ENCODE peak calls at places on chromosomes 1 and 21, in five cellular contexts. E, V, K, J and P are unnamed samples.

GRCh38 chr1:19390901-19391595 is 78.9 kb downstream of the SLC66A1 start:
- DNase-seq in V (peak), J (peak), K (peak), E (no peak), P (peak)

GRCh38 chr1:36447450-36447849 is 2.8 kb downstream of the OSCP1 start:
- DNase-seq in V (no peak), K (no peak), J (no peak), E (no peak), P (no peak)

GRCh38 chr1:160607051-160608032 is 28.0 kb upstream of the CD84 start:
- DNase-seq in E (peak), K (no peak), J (peak), V (peak), P (peak)

GRCh38 chr1:7373251-7373650 is 397.8 kb upstream of the VAMP3 start:
- DNase-seq in J (no peak), K (no peak), V (no peak), E (no peak), P (no peak)

GRCh38 chr21:31030367-31031106 is 7.7 kb downstream of the KRTAP19-8 start:
- DNase-seq in V (no peak), K (no peak), E (no peak), J (peak), P (no peak)

GRCh38 chr1:172146149-172146850 is 274.2 kb upstream of the C1orf105 start:
- DNase-seq in K (no peak), V (no peak), E (no peak), J (peak), P (peak)

GRCh38 chr1:156486421-156487344 is 13.9 kb downstream of the MEF2D start:
- DNase-seq in K (no peak), E (no peak), V (no peak), J (no peak), P (no peak)

GRCh38 chr21:46253610-46254124 is 25.1 kb upstream of the LSS start:
- DNase-seq in J (peak), E (no peak), K (no peak), V (peak), P (peak)

GRCh38 chr1:220926146-220926545 is 46.9 kb downstream of the HLX start:
- DNase-seq in K (no peak), J (no peak), V (no peak), E (no peak), P (peak)

GRCh38 chr1:219792337-219793021 is 135.9 kb downstream of the SLC30A10 start:
- DNase-seq in E (no peak), J (no peak), V (peak), K (no peak), P (peak)

GRCh38 chr1:212287261-212287895 is 2.2 kb downstream of the PPP2R5A start:
- DNase-seq in J (no peak), E (no peak), V (no peak), K (no peak), P (no peak)

GRCh38 chr1:33335020-33335419 is 14.1 kb upstream of the A3GALT2 start:
- DNase-seq in E (no peak), J (no peak), K (no peak), V (peak), P (no peak)

GRCh38 chr1:157145081-157145480 is 6.9 kb upstream of the ETV3 start:
- DNase-seq in J (no peak), E (no peak), V (no peak), K (no peak), P (peak)

GRCh38 chr1:46203738-46204405 is 738 bp downstream of the LURAP1 start:
- DNase-seq in J (no peak), K (no peak), E (no peak), V (no peak), P (no peak)

GRCh38 chr1:65820983-65821382 is 28.3 kb downstream of the PDE4B start:
- DNase-seq in K (no peak), J (no peak), E (no peak), V (peak), P (peak)

GRCh38 chr1:152112101-152112884 is 3.0 kb downstream of the TCHH start:
- DNase-seq in K (no peak), V (peak), J (peak), E (no peak), P (peak)

GRCh38 chr1:20830378-20830777 is 43.3 kb upstream of the HP1BP3 start:
- DNase-seq in E (no peak), V (no peak), K (no peak), J (no peak), P (no peak)

GRCh38 chr21:43785134-43785533 is 4.2 kb upstream of the RRP1 start:
- DNase-seq in K (no peak), E (no peak), V (no peak), J (no peak), P (no peak)

GRCh38 chr1:183234660-183235476 is 48.8 kb downstream of the LAMC2 start:
- DNase-seq in J (no peak), E (no peak), V (peak), K (peak), P (peak)

GRCh38 chr1:205355054-205355453 is 1.7 kb downstream of the KLHDC8A start:
- DNase-seq in J (no peak), V (peak), K (no peak), E (no peak), P (peak)